ENCODE peak calls at places on chromosomes 6 and 20, in six cellular contexts. X is HCT116, T is SK-N-SH, O is MM.1S, Q is GM23248, U is GM23338. R is an unnamed sample.

GRCh38 chr6:145244712-145245111 is 490.6 kb downstream of the EPM2A start:
- DNase-seq in X (no peak), T (no peak), O (no peak), Q (no peak), U (no peak), R (no peak)

GRCh38 chr6:43887340-43887858 is 117.4 kb downstream of the VEGFA start:
- DNase-seq in X (no peak), T (no peak), O (no peak), Q (no peak), U (no peak), R (no peak)

GRCh38 chr20:46636514-46636913 is 14.7 kb downstream of the SLC13A3 start:
- DNase-seq in X (no peak), T (no peak), O (no peak), Q (no peak), U (no peak), R (no peak)

GRCh38 chr6:41818271-41819054 is 31.0 kb downstream of the TOMM6 start:
- DNase-seq in X (no peak), T (no peak), O (no peak), Q (peak; percentile 5), U (no peak), R (no peak)

GRCh38 chr6:164286021-164286420 is 871.5 kb downstream of the QKI start:
- DNase-seq in X (no peak), T (no peak), O (no peak), Q (no peak), U (no peak), R (no peak)

GRCh38 chr20:63070771-63071540 is 64.2 kb upstream of the BHLHE23 start:
- DNase-seq in X (no peak), T (no peak), O (no peak), Q (no peak), U (no peak), R (no peak)

GRCh38 chr6:42781546-42781810 is 374 bp upstream of the BICRAL start:
- DNase-seq in X (no peak), T (peak; percentile 54), O (no peak), Q (no peak), U (no peak), R (no peak)

GRCh38 chr6:136188492-136188891 is 61.6 kb downstream of the MTFR2 start:
- DNase-seq in X (no peak), T (peak; percentile 19), O (no peak), Q (no peak), U (no peak), R (peak; percentile 25)

GRCh38 chr6:150975136-150975535 is 109.6 kb downstream of the MTHFD1L start:
- DNase-seq in X (no peak), T (no peak), O (no peak), Q (peak; percentile 34), U (no peak), R (no peak)

DNA sequence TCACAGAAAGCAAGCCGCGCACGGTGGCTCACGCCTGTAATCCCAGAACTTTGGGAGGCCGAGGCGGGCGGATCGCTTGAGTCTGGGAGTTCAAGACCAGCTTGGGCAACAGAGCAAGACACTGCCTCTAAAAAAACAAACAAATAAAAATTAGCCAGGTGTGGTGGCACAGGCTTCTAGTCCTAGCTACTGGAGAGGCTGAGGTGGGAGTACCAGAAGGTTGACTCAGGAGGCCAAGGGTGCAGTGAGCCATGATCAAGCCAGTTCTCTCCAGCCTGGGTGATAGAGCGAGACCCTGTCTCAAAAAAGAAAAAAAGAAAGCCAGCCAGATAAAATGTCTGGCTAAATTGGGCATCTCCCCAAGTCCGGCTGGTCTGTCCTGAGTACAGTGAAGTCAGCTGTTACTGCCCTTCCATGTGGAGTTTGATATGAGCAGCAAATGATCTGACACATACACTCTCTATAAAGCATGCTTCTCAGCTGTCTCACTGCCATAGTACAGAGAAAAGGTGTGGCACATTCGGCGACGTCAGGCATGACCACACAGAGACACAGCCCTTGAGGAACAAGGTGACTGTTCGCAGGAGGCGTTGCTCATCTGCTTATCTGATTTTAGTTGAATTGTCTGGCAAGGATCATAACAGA is 13.0 kb downstream of the CD83 start:
- DNase-seq in X (no peak), T (no peak), O (no peak), Q (peak; percentile 27), U (no peak), R (no peak)
- H3K79me2 ChIP-seq in X (no peaks in the 10 kb centered on the region), T (no peaks in the 10 kb centered on the region), O (no peaks in the 10 kb centered on the region), Q (no peaks in the 10 kb centered on the region), U (peaks cover 5% of the 10 kb centered on the region), R (no peaks in the 10 kb centered on the region)

DNA sequence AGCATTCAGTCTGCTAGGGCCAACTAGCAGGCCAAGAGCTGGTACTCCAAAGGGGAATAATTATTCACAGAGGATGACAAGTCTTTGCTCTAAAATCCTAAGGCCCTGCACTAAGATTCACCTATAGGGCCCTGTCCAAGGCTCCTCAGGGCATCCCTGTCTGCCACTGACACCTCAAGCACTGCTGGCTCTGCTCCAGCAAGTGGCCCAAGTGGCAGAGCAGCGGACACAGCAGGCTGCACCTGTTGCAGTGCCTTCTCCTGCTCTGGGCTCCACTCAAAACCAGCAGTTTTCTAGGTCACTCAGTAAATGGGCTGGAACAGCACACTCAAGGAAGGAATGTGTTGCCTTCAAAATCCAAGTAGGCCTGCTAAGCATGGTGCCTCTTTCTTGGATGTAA is 36.4 kb upstream of the SMOC2 start:
- DNase-seq in X (no peak), T (no peak), O (no peak), Q (no peak), U (no peak), R (no peak)
- TF ChIP-seq EZH2phosphoT487 in X (no peak), T (no peak), O (no peak), Q (no peak), U (no peak), R (no peak)

DNA sequence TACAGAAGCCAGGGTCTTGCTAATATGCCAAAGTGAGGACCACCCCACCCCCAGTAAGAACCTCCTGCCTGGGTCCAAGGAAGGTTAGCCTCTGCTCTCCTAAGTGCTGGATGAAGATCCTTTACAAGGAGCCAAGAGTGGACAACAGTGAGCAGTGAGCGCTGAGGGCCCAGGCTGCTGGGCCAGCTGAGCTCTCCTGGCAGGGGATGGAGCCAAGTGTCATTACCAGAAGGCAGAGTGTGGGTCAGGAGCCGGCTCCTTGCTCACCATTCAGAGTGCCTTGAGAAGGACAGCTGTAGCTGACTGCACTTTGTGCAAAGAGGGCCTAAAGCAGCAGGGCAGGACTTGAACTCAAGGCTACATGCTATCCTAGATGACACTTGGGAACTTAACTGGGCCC is 16.9 kb downstream of the MAFB start:
- DNase-seq in X (no peak), T (no peak), O (no peak), Q (no peak), U (no peak), R (no peak)
- H3K79me2 ChIP-seq in X (no peaks in the 10 kb centered on the region), T (no peaks in the 10 kb centered on the region), O (no peaks in the 10 kb centered on the region), Q (no peaks in the 10 kb centered on the region), U (no peaks in the 10 kb centered on the region), R (no peaks in the 10 kb centered on the region)

GRCh38 chr6:138403324-138403800 is 661 bp upstream of the HEBP2 start:
- DNase-seq in X (no peak), T (peak; percentile 65), O (no peak), Q (peak; percentile 43), U (no peak), R (peak; percentile 47)
- TF ChIP-seq EZH2phosphoT487 in X (no peak), T (no peak), O (no peak), Q (no peak), U (no peak), R (no peak)

DNA sequence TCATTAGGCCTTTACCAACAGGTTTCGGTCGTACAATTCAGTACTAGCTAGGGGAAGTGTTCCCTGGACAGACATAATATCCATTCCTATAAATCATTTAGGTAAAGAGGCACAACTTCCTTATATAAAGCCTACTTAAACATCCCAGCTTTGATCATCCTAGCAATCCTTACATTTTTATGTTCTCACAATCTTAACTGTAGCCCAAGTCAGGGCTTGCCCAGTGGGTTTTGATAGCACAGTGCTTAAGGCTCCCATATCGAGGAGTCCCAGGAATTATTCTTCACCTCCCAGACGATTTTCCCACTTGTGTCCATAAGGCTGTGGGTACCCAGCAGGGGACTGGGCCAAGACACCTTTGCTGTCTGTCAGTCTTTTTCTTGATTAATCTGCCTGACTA is 63.2 kb downstream of the E2F3 start:
- DNase-seq in X (no peak), T (no peak), O (no peak), Q (no peak), U (no peak), R (no peak)
- H3K79me2 ChIP-seq in X (peaks cover 89% of the 10 kb centered on the region), T (peaks cover 97% of the 10 kb centered on the region), O (peaks cover 77% of the 10 kb centered on the region), Q (peaks cover 99% of the 10 kb centered on the region), U (peaks cover 87% of the 10 kb centered on the region), R (peaks cover 99% of the 10 kb centered on the region)